ENCODE peak calls at places on chromosomes 16 and 17, in four cellular contexts. One of them, this sample, is unnamed.

GRCh38 chr16:87603684-87604571 is 1.6 kb downstream of the JPH3 start:
- DNase-seq in stimulated activated CD8-positive, alpha-beta memory T cell treated with anti-CD3 and anti-CD28 coated beads, Interleukin-2, amount 100 ng/mL, for 1 hour: no peak
- DNase-seq in heart right ventricle: no peak
- DNase-seq in stimulated activated CD4-positive, alpha-beta T cell treated with anti-CD3 and anti-CD28 coated beads, Interleukin-2, amount 100 ng/mL, for 48 hours: no peak
- DNase-seq in this sample: no peak

GRCh38 chr16:180921-181667 is 835 bp downstream of the HBQ1 start:
- DNase-seq in stimulated activated CD8-positive, alpha-beta memory T cell treated with anti-CD3 and anti-CD28 coated beads, Interleukin-2, amount 100 ng/mL, for 1 hour: peak; percentile 66
- DNase-seq in heart right ventricle: peak; percentile 62
- DNase-seq in stimulated activated CD4-positive, alpha-beta T cell treated with anti-CD3 and anti-CD28 coated beads, Interleukin-2, amount 100 ng/mL, for 48 hours: peak; percentile 94
- DNase-seq in this sample: peak; percentile 88

GRCh38 chr17:38449364-38449763 is 21.1 kb downstream of the ARHGAP23 start:
- DNase-seq in stimulated activated CD8-positive, alpha-beta memory T cell treated with anti-CD3 and anti-CD28 coated beads, Interleukin-2, amount 100 ng/mL, for 1 hour: no peak
- DNase-seq in heart right ventricle: no peak
- DNase-seq in stimulated activated CD4-positive, alpha-beta T cell treated with anti-CD3 and anti-CD28 coated beads, Interleukin-2, amount 100 ng/mL, for 48 hours: no peak
- DNase-seq in this sample: no peak

GRCh38 chr17:27280527-27280926 is 13.4 kb upstream of the WSB1 start:
- DNase-seq in stimulated activated CD8-positive, alpha-beta memory T cell treated with anti-CD3 and anti-CD28 coated beads, Interleukin-2, amount 100 ng/mL, for 1 hour: no peak
- DNase-seq in heart right ventricle: no peak
- DNase-seq in stimulated activated CD4-positive, alpha-beta T cell treated with anti-CD3 and anti-CD28 coated beads, Interleukin-2, amount 100 ng/mL, for 48 hours: no peak
- DNase-seq in this sample: no peak

GRCh38 chr17:7001562-7001961 is 5.7 kb downstream of the ALOX12 start:
- DNase-seq in stimulated activated CD8-positive, alpha-beta memory T cell treated with anti-CD3 and anti-CD28 coated beads, Interleukin-2, amount 100 ng/mL, for 1 hour: no peak
- DNase-seq in heart right ventricle: no peak
- DNase-seq in stimulated activated CD4-positive, alpha-beta T cell treated with anti-CD3 and anti-CD28 coated beads, Interleukin-2, amount 100 ng/mL, for 48 hours: peak; percentile 44
- DNase-seq in this sample: no peak

GRCh38 chr17:18139949-18140348 is 31.4 kb downstream of the MYO15A start:
- DNase-seq in stimulated activated CD8-positive, alpha-beta memory T cell treated with anti-CD3 and anti-CD28 coated beads, Interleukin-2, amount 100 ng/mL, for 1 hour: no peak
- DNase-seq in heart right ventricle: no peak
- DNase-seq in stimulated activated CD4-positive, alpha-beta T cell treated with anti-CD3 and anti-CD28 coated beads, Interleukin-2, amount 100 ng/mL, for 48 hours: no peak
- DNase-seq in this sample: no peak

GRCh38 chr17:43753488-43754129 is 5.0 kb downstream of the SOST start:
- DNase-seq in stimulated activated CD8-positive, alpha-beta memory T cell treated with anti-CD3 and anti-CD28 coated beads, Interleukin-2, amount 100 ng/mL, for 1 hour: no peak
- DNase-seq in heart right ventricle: no peak
- DNase-seq in stimulated activated CD4-positive, alpha-beta T cell treated with anti-CD3 and anti-CD28 coated beads, Interleukin-2, amount 100 ng/mL, for 48 hours: no peak
- DNase-seq in this sample: no peak

GRCh38 chr16:19210175-19210924 is 42.3 kb downstream of the SYT17 start:
- DNase-seq in stimulated activated CD8-positive, alpha-beta memory T cell treated with anti-CD3 and anti-CD28 coated beads, Interleukin-2, amount 100 ng/mL, for 1 hour: no peak
- DNase-seq in heart right ventricle: no peak
- DNase-seq in stimulated activated CD4-positive, alpha-beta T cell treated with anti-CD3 and anti-CD28 coated beads, Interleukin-2, amount 100 ng/mL, for 48 hours: no peak
- DNase-seq in this sample: no peak

GRCh38 chr17:43832976-43833829 is at the start of gene MPP3:
- DNase-seq in stimulated activated CD8-positive, alpha-beta memory T cell treated with anti-CD3 and anti-CD28 coated beads, Interleukin-2, amount 100 ng/mL, for 1 hour: no peak
- DNase-seq in heart right ventricle: peak; percentile 58
- DNase-seq in stimulated activated CD4-positive, alpha-beta T cell treated with anti-CD3 and anti-CD28 coated beads, Interleukin-2, amount 100 ng/mL, for 48 hours: peak; percentile 16
- DNase-seq in this sample: no peak

GRCh38 chr16:21033264-21033663 is 117.4 kb downstream of the DNAH3 start:
- DNase-seq in stimulated activated CD8-positive, alpha-beta memory T cell treated with anti-CD3 and anti-CD28 coated beads, Interleukin-2, amount 100 ng/mL, for 1 hour: no peak
- DNase-seq in heart right ventricle: no peak
- DNase-seq in stimulated activated CD4-positive, alpha-beta T cell treated with anti-CD3 and anti-CD28 coated beads, Interleukin-2, amount 100 ng/mL, for 48 hours: no peak
- DNase-seq in this sample: no peak

GRCh38 chr17:82645516-82645915 is 2.7 kb downstream of the WDR45B start:
- DNase-seq in stimulated activated CD8-positive, alpha-beta memory T cell treated with anti-CD3 and anti-CD28 coated beads, Interleukin-2, amount 100 ng/mL, for 1 hour: no peak
- DNase-seq in heart right ventricle: no peak
- DNase-seq in stimulated activated CD4-positive, alpha-beta T cell treated with anti-CD3 and anti-CD28 coated beads, Interleukin-2, amount 100 ng/mL, for 48 hours: no peak
- DNase-seq in this sample: no peak

GRCh38 chr16:84048871-84049270 is 6.3 kb upstream of the SLC38A8 start:
- DNase-seq in stimulated activated CD8-positive, alpha-beta memory T cell treated with anti-CD3 and anti-CD28 coated beads, Interleukin-2, amount 100 ng/mL, for 1 hour: no peak
- DNase-seq in heart right ventricle: no peak
- DNase-seq in stimulated activated CD4-positive, alpha-beta T cell treated with anti-CD3 and anti-CD28 coated beads, Interleukin-2, amount 100 ng/mL, for 48 hours: no peak
- DNase-seq in this sample: no peak

GRCh38 chr17:17305282-17305801 is 2.2 kb downstream of the NT5M start:
- DNase-seq in stimulated activated CD8-positive, alpha-beta memory T cell treated with anti-CD3 and anti-CD28 coated beads, Interleukin-2, amount 100 ng/mL, for 1 hour: no peak
- DNase-seq in heart right ventricle: no peak
- DNase-seq in stimulated activated CD4-positive, alpha-beta T cell treated with anti-CD3 and anti-CD28 coated beads, Interleukin-2, amount 100 ng/mL, for 48 hours: peak; percentile 43
- DNase-seq in this sample: no peak

GRCh38 chr17:11921296-11921695 is 76.0 kb downstream of the ZNF18 start:
- DNase-seq in stimulated activated CD8-positive, alpha-beta memory T cell treated with anti-CD3 and anti-CD28 coated beads, Interleukin-2, amount 100 ng/mL, for 1 hour: no peak
- DNase-seq in heart right ventricle: no peak
- DNase-seq in stimulated activated CD4-positive, alpha-beta T cell treated with anti-CD3 and anti-CD28 coated beads, Interleukin-2, amount 100 ng/mL, for 48 hours: no peak
- DNase-seq in this sample: no peak

GRCh38 chr17:38324732-38325131 is 19.0 kb downstream of the GPR179 start:
- DNase-seq in stimulated activated CD8-positive, alpha-beta memory T cell treated with anti-CD3 and anti-CD28 coated beads, Interleukin-2, amount 100 ng/mL, for 1 hour: no peak
- DNase-seq in heart right ventricle: no peak
- DNase-seq in stimulated activated CD4-positive, alpha-beta T cell treated with anti-CD3 and anti-CD28 coated beads, Interleukin-2, amount 100 ng/mL, for 48 hours: no peak
- DNase-seq in this sample: no peak

GRCh38 chr16:87802670-87803069 is 36.9 kb upstream of the KLHDC4 start:
- DNase-seq in stimulated activated CD8-positive, alpha-beta memory T cell treated with anti-CD3 and anti-CD28 coated beads, Interleukin-2, amount 100 ng/mL, for 1 hour: no peak
- DNase-seq in heart right ventricle: no peak
- DNase-seq in stimulated activated CD4-positive, alpha-beta T cell treated with anti-CD3 and anti-CD28 coated beads, Interleukin-2, amount 100 ng/mL, for 48 hours: no peak
- DNase-seq in this sample: no peak

GRCh38 chr16:89660146-89660545 is 2.5 kb downstream of the SPATA33 start:
- DNase-seq in stimulated activated CD8-positive, alpha-beta memory T cell treated with anti-CD3 and anti-CD28 coated beads, Interleukin-2, amount 100 ng/mL, for 1 hour: no peak
- DNase-seq in heart right ventricle: no peak
- DNase-seq in stimulated activated CD4-positive, alpha-beta T cell treated with anti-CD3 and anti-CD28 coated beads, Interleukin-2, amount 100 ng/mL, for 48 hours: no peak
- DNase-seq in this sample: no peak

GRCh38 chr16:85982563-85982939 is 83.6 kb downstream of the IRF8 start:
- DNase-seq in stimulated activated CD8-positive, alpha-beta memory T cell treated with anti-CD3 and anti-CD28 coated beads, Interleukin-2, amount 100 ng/mL, for 1 hour: no peak
- DNase-seq in heart right ventricle: no peak
- DNase-seq in stimulated activated CD4-positive, alpha-beta T cell treated with anti-CD3 and anti-CD28 coated beads, Interleukin-2, amount 100 ng/mL, for 48 hours: no peak
- DNase-seq in this sample: no peak

GRCh38 chr17:5618511-5618910 is 34.2 kb upstream of the NLRP1 start:
- DNase-seq in stimulated activated CD8-positive, alpha-beta memory T cell treated with anti-CD3 and anti-CD28 coated beads, Interleukin-2, amount 100 ng/mL, for 1 hour: no peak
- DNase-seq in heart right ventricle: no peak
- DNase-seq in stimulated activated CD4-positive, alpha-beta T cell treated with anti-CD3 and anti-CD28 coated beads, Interleukin-2, amount 100 ng/mL, for 48 hours: no peak
- DNase-seq in this sample: no peak

GRCh38 chr16:19898924-19899604 is 14.4 kb upstream of the GPRC5B start:
- DNase-seq in stimulated activated CD8-positive, alpha-beta memory T cell treated with anti-CD3 and anti-CD28 coated beads, Interleukin-2, amount 100 ng/mL, for 1 hour: no peak
- DNase-seq in heart right ventricle: peak; percentile 44
- DNase-seq in stimulated activated CD4-positive, alpha-beta T cell treated with anti-CD3 and anti-CD28 coated beads, Interleukin-2, amount 100 ng/mL, for 48 hours: peak; percentile 40
- DNase-seq in this sample: no peak

GRCh38 chr16:86231321-86231995 is 278.9 kb upstream of the FOXF1 start:
- DNase-seq in stimulated activated CD8-positive, alpha-beta memory T cell treated with anti-CD3 and anti-CD28 coated beads, Interleukin-2, amount 100 ng/mL, for 1 hour: no peak
- DNase-seq in heart right ventricle: no peak
- DNase-seq in stimulated activated CD4-positive, alpha-beta T cell treated with anti-CD3 and anti-CD28 coated beads, Interleukin-2, amount 100 ng/mL, for 48 hours: no peak
- DNase-seq in this sample: no peak

GRCh38 chr17:76264425-76264754 is 758 bp upstream of the UBALD2 start:
- DNase-seq in stimulated activated CD8-positive, alpha-beta memory T cell treated with anti-CD3 and anti-CD28 coated beads, Interleukin-2, amount 100 ng/mL, for 1 hour: no peak
- DNase-seq in heart right ventricle: no peak
- DNase-seq in stimulated activated CD4-positive, alpha-beta T cell treated with anti-CD3 and anti-CD28 coated beads, Interleukin-2, amount 100 ng/mL, for 48 hours: no peak
- DNase-seq in this sample: no peak

GRCh38 chr17:13986855-13987254 is 82.4 kb upstream of the COX10 start:
- DNase-seq in stimulated activated CD8-positive, alpha-beta memory T cell treated with anti-CD3 and anti-CD28 coated beads, Interleukin-2, amount 100 ng/mL, for 1 hour: no peak
- DNase-seq in heart right ventricle: no peak
- DNase-seq in stimulated activated CD4-positive, alpha-beta T cell treated with anti-CD3 and anti-CD28 coated beads, Interleukin-2, amount 100 ng/mL, for 48 hours: no peak
- DNase-seq in this sample: no peak

GRCh38 chr17:49351572-49352140 is 10.4 kb downstream of the ZNF652 start:
- DNase-seq in stimulated activated CD8-positive, alpha-beta memory T cell treated with anti-CD3 and anti-CD28 coated beads, Interleukin-2, amount 100 ng/mL, for 1 hour: no peak
- DNase-seq in heart right ventricle: no peak
- DNase-seq in stimulated activated CD4-positive, alpha-beta T cell treated with anti-CD3 and anti-CD28 coated beads, Interleukin-2, amount 100 ng/mL, for 48 hours: no peak
- DNase-seq in this sample: no peak

GRCh38 chr17:20084621-20085282 is 75.6 kb downstream of the SPECC1 start:
- DNase-seq in stimulated activated CD8-positive, alpha-beta memory T cell treated with anti-CD3 and anti-CD28 coated beads, Interleukin-2, amount 100 ng/mL, for 1 hour: no peak
- DNase-seq in heart right ventricle: no peak
- DNase-seq in stimulated activated CD4-positive, alpha-beta T cell treated with anti-CD3 and anti-CD28 coated beads, Interleukin-2, amount 100 ng/mL, for 48 hours: no peak
- DNase-seq in this sample: no peak

GRCh38 chr16:1188781-1189189 is 35.9 kb downstream of the CACNA1H start:
- DNase-seq in stimulated activated CD8-positive, alpha-beta memory T cell treated with anti-CD3 and anti-CD28 coated beads, Interleukin-2, amount 100 ng/mL, for 1 hour: no peak
- DNase-seq in heart right ventricle: peak; percentile 45
- DNase-seq in stimulated activated CD4-positive, alpha-beta T cell treated with anti-CD3 and anti-CD28 coated beads, Interleukin-2, amount 100 ng/mL, for 48 hours: peak; percentile 44
- DNase-seq in this sample: peak; percentile 34

GRCh38 chr17:17098426-17099035 is 56.3 kb downstream of the MPRIP start:
- DNase-seq in stimulated activated CD8-positive, alpha-beta memory T cell treated with anti-CD3 and anti-CD28 coated beads, Interleukin-2, amount 100 ng/mL, for 1 hour: no peak
- DNase-seq in heart right ventricle: peak; percentile 79
- DNase-seq in stimulated activated CD4-positive, alpha-beta T cell treated with anti-CD3 and anti-CD28 coated beads, Interleukin-2, amount 100 ng/mL, for 48 hours: no peak
- DNase-seq in this sample: no peak

GRCh38 chr16:89325861-89326471 is 108.5 kb downstream of the ZNF778 start:
- DNase-seq in stimulated activated CD8-positive, alpha-beta memory T cell treated with anti-CD3 and anti-CD28 coated beads, Interleukin-2, amount 100 ng/mL, for 1 hour: no peak
- DNase-seq in heart right ventricle: peak; percentile 82
- DNase-seq in stimulated activated CD4-positive, alpha-beta T cell treated with anti-CD3 and anti-CD28 coated beads, Interleukin-2, amount 100 ng/mL, for 48 hours: no peak
- DNase-seq in this sample: no peak

GRCh38 chr17:6599364-6599763 is 41.1 kb downstream of the KIAA0753 start:
- DNase-seq in stimulated activated CD8-positive, alpha-beta memory T cell treated with anti-CD3 and anti-CD28 coated beads, Interleukin-2, amount 100 ng/mL, for 1 hour: no peak
- DNase-seq in heart right ventricle: no peak
- DNase-seq in stimulated activated CD4-positive, alpha-beta T cell treated with anti-CD3 and anti-CD28 coated beads, Interleukin-2, amount 100 ng/mL, for 48 hours: no peak
- DNase-seq in this sample: no peak

GRCh38 chr17:5794881-5795486 is 210.7 kb upstream of the NLRP1 start:
- DNase-seq in stimulated activated CD8-positive, alpha-beta memory T cell treated with anti-CD3 and anti-CD28 coated beads, Interleukin-2, amount 100 ng/mL, for 1 hour: no peak
- DNase-seq in heart right ventricle: no peak
- DNase-seq in stimulated activated CD4-positive, alpha-beta T cell treated with anti-CD3 and anti-CD28 coated beads, Interleukin-2, amount 100 ng/mL, for 48 hours: no peak
- DNase-seq in this sample: no peak

GRCh38 chr17:1087381-1088241 is 90.7 kb downstream of the TIMM22 start:
- DNase-seq in stimulated activated CD8-positive, alpha-beta memory T cell treated with anti-CD3 and anti-CD28 coated beads, Interleukin-2, amount 100 ng/mL, for 1 hour: no peak
- DNase-seq in heart right ventricle: peak; percentile 72
- DNase-seq in stimulated activated CD4-positive, alpha-beta T cell treated with anti-CD3 and anti-CD28 coated beads, Interleukin-2, amount 100 ng/mL, for 48 hours: peak; percentile 21
- DNase-seq in this sample: no peak

GRCh38 chr16:88920618-88921602 is 54.5 kb upstream of the PABPN1L start:
- DNase-seq in stimulated activated CD8-positive, alpha-beta memory T cell treated with anti-CD3 and anti-CD28 coated beads, Interleukin-2, amount 100 ng/mL, for 1 hour: no peak
- DNase-seq in heart right ventricle: peak; percentile 85
- DNase-seq in stimulated activated CD4-positive, alpha-beta T cell treated with anti-CD3 and anti-CD28 coated beads, Interleukin-2, amount 100 ng/mL, for 48 hours: no peak
- DNase-seq in this sample: no peak

GRCh38 chr17:48550313-48551205 is 5.7 kb upstream of the HOXB2 start:
- DNase-seq in stimulated activated CD8-positive, alpha-beta memory T cell treated with anti-CD3 and anti-CD28 coated beads, Interleukin-2, amount 100 ng/mL, for 1 hour: no peak
- DNase-seq in heart right ventricle: no peak
- DNase-seq in stimulated activated CD4-positive, alpha-beta T cell treated with anti-CD3 and anti-CD28 coated beads, Interleukin-2, amount 100 ng/mL, for 48 hours: no peak
- DNase-seq in this sample: no peak

GRCh38 chr17:7441202-7441705 is 1.9 kb downstream of the FGF11 start:
- DNase-seq in stimulated activated CD8-positive, alpha-beta memory T cell treated with anti-CD3 and anti-CD28 coated beads, Interleukin-2, amount 100 ng/mL, for 1 hour: no peak
- DNase-seq in heart right ventricle: no peak
- DNase-seq in stimulated activated CD4-positive, alpha-beta T cell treated with anti-CD3 and anti-CD28 coated beads, Interleukin-2, amount 100 ng/mL, for 48 hours: no peak
- DNase-seq in this sample: no peak

This sample was measured in central memory CD8-positive, alpha-beta T cell.